ENCODE peak calls at places on chromosomes 6 and 20, in six cellular contexts. V is neuronal stem cell, S is H1, H is mesenchymal stem cell, G is H9, A is trophoblast cell. Z is an unnamed sample.

GRCh38 chr6:111757342-111757741 is 115.9 kb downstream of the FYN start:
- DNase-seq in V (no peak), S (no peak), H (peak), G (no peak), A (no peak), Z (peak)

GRCh38 chr6:138596126-138596525 is 96.8 kb upstream of the NHSL1 start:
- DNase-seq in V (no peak), S (no peak), H (no peak), G (no peak), A (no peak), Z (no peak)

GRCh38 chr6:125101656-125102055 is 51.9 kb upstream of the TPD52L1 start:
- DNase-seq in V (no peak), S (no peak), H (peak), G (no peak), A (peak), Z (peak)

GRCh38 chr20:58843128-58843556 is 7.6 kb downstream of the GNAS-AS1 start:
- DNase-seq in V (no peak), S (peak), H (no peak), G (peak), A (no peak), Z (no peak)

GRCh38 chr6:13398421-13398994 is 70.2 kb upstream of the TBC1D7 start:
- DNase-seq in V (peak), S (no peak), H (no peak), G (peak), A (no peak), Z (no peak)

GRCh38 chr6:111843347-111844147 is 29.7 kb downstream of the FYN start:
- DNase-seq in V (no peak), S (no peak), H (no peak), G (no peak), A (no peak), Z (no peak)

GRCh38 chr6:11023032-11023431 is 21.1 kb downstream of the ELOVL2 start:
- DNase-seq in V (no peak), S (no peak), H (no peak), G (no peak), A (no peak), Z (no peak)

GRCh38 chr6:51630011-51630410 is 457.4 kb downstream of the PKHD1 start:
- DNase-seq in V (no peak), S (no peak), H (no peak), G (no peak), A (no peak), Z (no peak)

GRCh38 chr20:35474504-35474903 is 19.1 kb downstream of the CEP250 start:
- DNase-seq in V (no peak), S (no peak), H (no peak), G (no peak), A (no peak), Z (no peak)

GRCh38 chr6:35146453-35146852 is 5.3 kb upstream of the TCP11 start:
- DNase-seq in V (no peak), S (peak), H (peak), G (peak), A (peak), Z (peak)

GRCh38 chr20:63033635-63034510 is 27.1 kb upstream of the BHLHE23 start:
- DNase-seq in V (no peak), S (no peak), H (no peak), G (no peak), A (no peak), Z (no peak)

GRCh38 chr6:42969431-42969830 is 8.9 kb downstream of the GNMT start:
- DNase-seq in V (no peak), S (no peak), H (no peak), G (no peak), A (no peak), Z (no peak)

GRCh38 chr6:151071295-151071694 is 168.5 kb upstream of the AKAP12 start:
- DNase-seq in V (no peak), S (no peak), H (peak), G (no peak), A (no peak), Z (peak)

GRCh38 chr20:33773412-33774089 is 37.6 kb upstream of the CHMP4B start:
- DNase-seq in V (no peak), S (no peak), H (no peak), G (no peak), A (no peak), Z (no peak)

GRCh38 chr20:31566332-31566657 is 38.8 kb upstream of the ID1 start:
- DNase-seq in V (no peak), S (no peak), H (no peak), G (no peak), A (no peak), Z (no peak)

GRCh38 chr6:75481394-75481793 is 12.2 kb downstream of the FILIP1 start:
- DNase-seq in V (no peak), S (no peak), H (peak), G (peak), A (no peak), Z (peak)

GRCh38 chr6:166664135-166664534 is 37.1 kb upstream of the RPS6KA2 start:
- DNase-seq in V (no peak), S (no peak), H (peak), G (no peak), A (no peak), Z (peak)

GRCh38 chr20:36644032-36644712 is 1.8 kb downstream of the SLA2 start:
- DNase-seq in V (no peak), S (no peak), H (no peak), G (no peak), A (no peak), Z (no peak)

GRCh38 chr6:89217308-89217999 is at the start of gene GABRR1:
- DNase-seq in V (no peak), S (no peak), H (no peak), G (no peak), A (no peak), Z (no peak)

GRCh38 chr6:153001767-153002612 is 519 bp downstream of the MTRF1L start:
- DNase-seq in V (no peak), S (no peak), H (peak), G (no peak), A (peak), Z (no peak)

GRCh38 chr6:55822815-55823214 is 52.6 kb downstream of the BMP5 start:
- DNase-seq in V (no peak), S (no peak), H (no peak), G (no peak), A (no peak), Z (peak)

GRCh38 chr20:56893206-56893605 is 264.1 kb downstream of the TFAP2C start:
- DNase-seq in V (no peak), S (peak), H (no peak), G (peak), A (no peak), Z (no peak)

GRCh38 chr6:157019733-157020132 is 242.6 kb downstream of the ARID1B start:
- DNase-seq in V (no peak), S (no peak), H (peak), G (no peak), A (peak), Z (peak)

GRCh38 chr6:136108591-136108990 is 141.5 kb downstream of the MTFR2 start:
- DNase-seq in V (no peak), S (no peak), H (peak), G (no peak), A (no peak), Z (no peak)

GRCh38 chr6:63571883-63572732 is at the start of the genes LOC128125822 and PTP4A1:
- DNase-seq in V (peak), S (peak), H (peak), G (peak), A (peak), Z (peak)
- H4K8ac ChIP-seq in V (peak), S (peak), H (peak), G (no peak), A (peak), Z (peak)

GRCh38 chr6:160038479-160038878 is 69.6 kb downstream of the IGF2R start:
- DNase-seq in V (no peak), S (no peak), H (no peak), G (no peak), A (no peak), Z (no peak)

GRCh38 chr6:160035241-160035640 is 66.4 kb downstream of the IGF2R start:
- DNase-seq in V (no peak), S (no peak), H (no peak), G (no peak), A (no peak), Z (no peak)

GRCh38 chr6:160035693-160036330 is 66.9 kb downstream of the IGF2R start:
- DNase-seq in V (no peak), S (no peak), H (no peak), G (no peak), A (no peak), Z (peak)

GRCh38 chr6:160036331-160036695 is 67.4 kb downstream of the IGF2R start:
- DNase-seq in V (no peak), S (no peak), H (no peak), G (no peak), A (no peak), Z (no peak)

DNA sequence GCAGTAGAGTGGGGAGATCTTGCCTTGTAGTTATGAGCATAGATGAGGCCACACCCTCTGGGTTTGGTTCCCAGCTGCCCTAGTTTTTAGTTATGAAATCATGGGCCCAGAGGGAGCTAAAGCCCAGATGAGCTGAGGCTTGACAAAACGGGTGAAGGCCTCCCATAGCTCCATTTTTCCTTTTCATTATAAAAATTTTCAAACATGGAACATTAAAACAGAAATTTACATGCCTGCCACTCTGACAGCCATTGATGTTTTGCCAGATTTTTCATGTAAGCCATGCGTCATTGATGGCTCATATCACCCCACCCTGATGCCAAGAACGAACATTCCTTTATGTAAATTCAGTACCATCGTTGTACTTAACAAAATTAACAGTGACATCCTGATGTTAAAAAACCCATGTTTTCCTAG is 67.9 kb downstream of the IGF2R start:
- DNase-seq in V (no peak), S (no peak), H (no peak), G (no peak), A (no peak), Z (peak)
- H2AFZ ChIP-seq in V (no peak), S (no peak), H (no peak), G (no peak), A (no peak), Z (no peak)

DNA sequence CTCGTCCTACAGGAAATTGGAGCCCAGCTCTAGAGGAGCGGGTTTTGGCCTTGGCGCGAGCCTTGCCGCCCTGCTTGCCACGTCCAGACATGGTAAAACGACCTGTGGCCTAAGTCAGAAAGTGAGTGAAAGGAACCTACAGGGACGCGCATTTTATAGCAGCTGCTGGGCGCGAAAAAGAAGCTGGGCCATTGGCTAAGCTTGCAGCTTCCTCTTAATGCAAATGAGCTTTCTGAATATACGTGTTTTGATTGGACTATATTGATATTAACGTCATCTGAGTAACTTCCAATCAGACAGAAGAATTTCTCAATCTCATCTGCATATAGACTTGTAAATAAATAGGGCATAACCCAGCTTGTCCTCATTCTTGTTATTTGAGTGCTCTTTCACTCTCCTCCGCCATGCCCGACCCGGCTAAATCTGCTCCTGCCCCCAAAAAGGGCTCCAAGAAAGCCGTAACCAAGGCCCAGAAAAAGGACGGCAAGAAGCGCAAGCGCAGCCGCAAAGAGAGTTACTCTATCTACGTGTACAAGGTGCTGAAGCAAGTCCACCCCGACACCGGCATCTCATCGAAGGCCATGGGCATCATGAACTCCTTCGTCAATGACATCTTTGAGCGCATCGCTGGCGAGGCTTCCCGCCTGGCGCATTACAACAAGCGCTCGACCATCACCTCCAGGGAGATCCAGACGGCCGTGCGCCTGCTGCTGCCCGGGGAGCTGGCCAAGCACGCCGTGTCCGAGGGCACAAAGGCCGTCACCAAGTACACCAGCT is 18.9 kb downstream of the OR2B2 start:
- DNase-seq in V (peak), S (peak), H (peak), G (peak), A (peak), Z (peak)
- H4K8ac ChIP-seq in V (no peak), S (peak), H (peak), G (no peak), A (peak), Z (peak)

GRCh38 chr20:8394308-8394945 is 262.4 kb downstream of the PLCB1 start:
- DNase-seq in V (no peak), S (no peak), H (peak), G (no peak), A (peak), Z (peak)
- H2AFZ ChIP-seq in V (no peak), S (no peak), H (no peak), G (no peak), A (no peak), Z (no peak)

DNA sequence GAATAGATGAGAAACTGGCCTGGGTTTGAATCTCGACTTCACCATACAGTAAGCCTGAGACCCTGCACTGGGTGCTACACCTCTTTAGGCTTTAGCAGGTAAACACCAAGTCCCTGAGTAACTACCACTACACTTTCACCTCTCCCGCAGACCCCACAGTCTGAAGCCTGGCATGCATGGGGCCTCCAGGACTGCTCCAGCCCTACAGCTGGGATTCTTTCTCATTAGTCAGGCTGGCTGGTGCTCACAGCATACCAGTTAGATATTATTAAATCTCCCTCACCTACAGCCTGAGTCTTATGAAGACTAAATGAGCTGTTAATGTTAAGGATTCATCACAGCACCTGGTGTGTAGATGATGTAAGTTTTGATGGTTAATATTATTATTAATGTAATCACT is 388.7 kb downstream of the ARHGAP18 start:
- DNase-seq in V (no peak), S (no peak), H (no peak), G (no peak), A (no peak), Z (no peak)
- H4K8ac ChIP-seq in V (no peak), S (no peak), H (peak), G (no peak), A (no peak), Z (no peak)

GRCh38 chr6:30223339-30223738 is 10.1 kb upstream of the TRIM26 start:
- DNase-seq in V (no peak), S (no peak), H (no peak), G (no peak), A (no peak), Z (no peak)

GRCh38 chr6:30231067-30231466 is 17.9 kb upstream of the TRIM26 start:
- DNase-seq in V (no peak), S (no peak), H (no peak), G (no peak), A (no peak), Z (no peak)

GRCh38 chr6:30227763-30228487 is 14.7 kb upstream of the TRIM26 start:
- DNase-seq in V (no peak), S (no peak), H (no peak), G (no peak), A (no peak), Z (no peak)

DNA sequence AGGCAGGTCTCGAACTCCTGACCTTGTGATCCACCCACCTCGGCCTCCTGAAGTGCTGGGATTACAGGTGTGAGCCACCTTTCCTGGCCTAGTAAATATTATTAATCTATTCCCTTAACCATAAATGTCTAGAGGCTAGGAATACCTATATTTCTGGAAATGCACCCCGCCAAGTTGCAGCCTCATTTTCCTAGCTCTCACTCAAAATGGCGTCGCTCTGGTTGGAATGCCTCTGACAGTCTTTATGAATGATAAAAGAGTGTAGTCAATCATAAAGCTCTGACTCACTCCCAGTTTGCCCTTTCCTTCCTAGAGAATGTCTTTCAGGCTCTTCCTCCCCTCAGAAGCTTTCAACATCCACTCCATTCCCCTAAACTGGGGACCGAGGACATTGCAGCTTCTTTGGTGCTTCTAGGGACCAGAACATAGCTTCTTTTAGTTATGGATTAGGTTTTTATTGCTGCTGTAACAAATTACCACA is 14.1 kb upstream of the TRIM26 start:
- DNase-seq in V (no peak), S (no peak), H (no peak), G (no peak), A (no peak), Z (no peak)
- H2AFZ ChIP-seq in V (peak), S (peak), H (no peak), G (no peak), A (no peak), Z (no peak)

Z was measured in IMR-90.